ENCODE peak calls at places on chromosomes 11 and 22, in nine cellular contexts. W is nucleus accumbens; I is naive thymus-derived CD8-positive, alpha-beta T cell; V is LHCN-M2; K is activated T-helper 1 cell treated with anti-CD3 and anti-CD28 coated beads, Interleukin-2, amount 50 U/mL, for 16 hours; N is brain microvascular endothelial cell; H is progenitor cell of endocrine pancreas; D is astrocyte of the spinal cord; A is nephron progenitor cell. C is an unnamed sample.

GRCh38 chr22:22823126-22823804 is 64.4 kb upstream of the IGLL5 start:
- DNase-seq in W (no peak), I (no peak), V (no peak), K (no peak), N (no peak), H (no peak), D (no peak), A (no peak), C (no peak)

GRCh38 chr22:49763696-49764095 is 64.0 kb downstream of the BRD1 start:
- DNase-seq in W (no peak), I (no peak), V (no peak), K (no peak), N (no peak), H (peak), D (no peak), A (no peak), C (no peak)

GRCh38 chr11:118883368-118884071 is at the start of gene CXCR5:
- DNase-seq in W (no peak), I (no peak), V (peak), K (peak), N (peak), H (no peak), D (peak), A (no peak), C (peak)

GRCh38 chr11:125625225-125625593 is 246 bp downstream of the CHEK1 start:
- DNase-seq in W (no peak), I (no peak), V (no peak), K (no peak), N (no peak), H (no peak), D (no peak), A (no peak), C (no peak)

GRCh38 chr11:112961751-112962747 is 829 bp downstream of the NCAM1 start:
- DNase-seq in W (peak), I (no peak), V (peak), K (no peak), N (no peak), H (peak), D (no peak), A (peak), C (peak)

GRCh38 chr22:42433754-42434153 is 1.6 kb upstream of the NFAM1 start:
- DNase-seq in W (no peak), I (no peak), V (no peak), K (no peak), N (no peak), H (no peak), D (no peak), A (no peak), C (no peak)

GRCh38 chr11:100823360-100823759 is 136.3 kb downstream of the ARHGAP42 start:
- DNase-seq in W (no peak), I (no peak), V (peak), K (no peak), N (no peak), H (no peak), D (peak), A (no peak), C (no peak)

GRCh38 chr11:61967924-61968757 is 707 bp upstream of the FTH1 start:
- DNase-seq in W (no peak), I (no peak), V (peak), K (no peak), N (no peak), H (peak), D (peak), A (peak), C (no peak)

GRCh38 chr11:100602716-100603115 is 84.4 kb upstream of the ARHGAP42 start:
- DNase-seq in W (no peak), I (no peak), V (no peak), K (no peak), N (no peak), H (no peak), D (no peak), A (no peak), C (no peak)

GRCh38 chr11:46295312-46295995 is 18.0 kb downstream of the CREB3L1 start:
- DNase-seq in W (peak), I (peak), V (peak), K (peak), N (peak), H (peak), D (peak), A (peak), C (peak)

GRCh38 chr11:119486691-119487259 is 63.8 kb upstream of the THY1 start:
- DNase-seq in W (no peak), I (no peak), V (no peak), K (no peak), N (no peak), H (no peak), D (no peak), A (no peak), C (no peak)

GRCh38 chr11:129681344-129682114 is 134.1 kb upstream of the TMEM45B start:
- DNase-seq in W (no peak), I (no peak), V (no peak), K (no peak), N (no peak), H (no peak), D (no peak), A (no peak), C (no peak)

GRCh38 chr11:57001674-57002401 is 13.1 kb downstream of the OR5AK2 start:
- DNase-seq in W (no peak), I (no peak), V (peak), K (no peak), N (peak), H (no peak), D (no peak), A (no peak), C (peak)